ENCODE peak calls at places on chromosome 5, in five cellular contexts. X is HCT116, W is HepG2, I is sigmoid colon, H is breast epithelium. N is an unnamed sample.

GRCh38 chr5:32153723-32154122 is 20.4 kb downstream of the GOLPH3 start:
- DNase-seq in I (no peak), W (no peak), H (no peak), X (no peak), N (no peak)

GRCh38 chr5:94072116-94072515 is 330.7 kb upstream of the POU5F2 start:
- DNase-seq in I (no peak), W (no peak), H (no peak), X (no peak), N (no peak)

GRCh38 chr5:176365663-176366574 is 632 bp downstream of the ARL10 start:
- DNase-seq in W (no peak), X (no peak), I (peak), H (no peak), N (no peak)

GRCh38 chr5:111743993-111744392 is 13.0 kb downstream of the NREP start:
- DNase-seq in H (no peak), I (no peak), W (no peak), X (no peak), N (no peak)

GRCh38 chr5:34545164-34545563 is 111.0 kb upstream of the RAI14 start:
- DNase-seq in I (no peak), X (no peak), W (no peak), H (no peak), N (no peak)

GRCh38 chr5:83387041-83387440 is 84.5 kb upstream of the VCAN start:
- DNase-seq in I (no peak), H (no peak), X (no peak), W (no peak), N (no peak)

GRCh38 chr5:15013654-15014463 is 142.3 kb upstream of the ANKH start:
- DNase-seq in I (no peak), W (peak), H (no peak), X (peak), N (peak)

GRCh38 chr5:56050566-56051292 is 56.0 kb upstream of the IL6ST start:
- DNase-seq in I (no peak), X (no peak), W (no peak), H (no peak), N (no peak)

GRCh38 chr5:23446436-23446835 is 61.0 kb upstream of the PRDM9 start:
- DNase-seq in X (no peak), H (no peak), I (no peak), W (no peak), N (no peak)

GRCh38 chr5:172620506-172620905 is 20.6 kb upstream of the NEURL1B start:
- DNase-seq in W (no peak), H (no peak), I (no peak), X (no peak), N (no peak)

GRCh38 chr5:56259002-56259511 is 25.9 kb upstream of the ANKRD55 start:
- DNase-seq in W (peak), X (no peak), I (no peak), H (no peak), N (no peak)

GRCh38 chr5:178471666-178472065 is 118.5 kb downstream of the COL23A1 start:
- DNase-seq in W (no peak), H (no peak), X (no peak), I (no peak), N (no peak)
- TF ChIP-seq POLR2AphosphoS5 in W (no peak), H (no peak), X (no peak), I (no peak), N (no peak)

GRCh38 chr5:5351288-5352089 is 71.0 kb upstream of the ICE1 start:
- DNase-seq in X (peak), W (peak), I (no peak), H (no peak), N (no peak)
- H3K27ac ChIP-seq in X (no peak), W (peak), I (no peak), H (no peak), N (no peak)

GRCh38 chr5:180095545-180095944 is 24.0 kb upstream of the RNF130 start:
- DNase-seq in I (no peak), H (no peak), X (no peak), W (no peak), N (no peak)
- TF ChIP-seq CTCF in I (no peak), H (no peak), X (no peak), W (no peak), N (no peak)

GRCh38 chr5:387491-388265 is 55.3 kb upstream of the EXOC3 start:
- DNase-seq in I (no peak), X (no peak), H (no peak), W (no peak), N (peak)

GRCh38 chr5:385321-385720 is 57.7 kb upstream of the EXOC3 start:
- DNase-seq in I (no peak), X (no peak), W (no peak), H (no peak), N (no peak)

GRCh38 chr5:389197-389821 is 53.7 kb upstream of the EXOC3 start:
- DNase-seq in X (no peak), W (no peak), H (no peak), I (no peak), N (peak)

GRCh38 chr5:388266-389196 is 54.4 kb upstream of the EXOC3 start:
- DNase-seq in H (no peak), X (no peak), W (no peak), I (peak), N (peak)

DNA sequence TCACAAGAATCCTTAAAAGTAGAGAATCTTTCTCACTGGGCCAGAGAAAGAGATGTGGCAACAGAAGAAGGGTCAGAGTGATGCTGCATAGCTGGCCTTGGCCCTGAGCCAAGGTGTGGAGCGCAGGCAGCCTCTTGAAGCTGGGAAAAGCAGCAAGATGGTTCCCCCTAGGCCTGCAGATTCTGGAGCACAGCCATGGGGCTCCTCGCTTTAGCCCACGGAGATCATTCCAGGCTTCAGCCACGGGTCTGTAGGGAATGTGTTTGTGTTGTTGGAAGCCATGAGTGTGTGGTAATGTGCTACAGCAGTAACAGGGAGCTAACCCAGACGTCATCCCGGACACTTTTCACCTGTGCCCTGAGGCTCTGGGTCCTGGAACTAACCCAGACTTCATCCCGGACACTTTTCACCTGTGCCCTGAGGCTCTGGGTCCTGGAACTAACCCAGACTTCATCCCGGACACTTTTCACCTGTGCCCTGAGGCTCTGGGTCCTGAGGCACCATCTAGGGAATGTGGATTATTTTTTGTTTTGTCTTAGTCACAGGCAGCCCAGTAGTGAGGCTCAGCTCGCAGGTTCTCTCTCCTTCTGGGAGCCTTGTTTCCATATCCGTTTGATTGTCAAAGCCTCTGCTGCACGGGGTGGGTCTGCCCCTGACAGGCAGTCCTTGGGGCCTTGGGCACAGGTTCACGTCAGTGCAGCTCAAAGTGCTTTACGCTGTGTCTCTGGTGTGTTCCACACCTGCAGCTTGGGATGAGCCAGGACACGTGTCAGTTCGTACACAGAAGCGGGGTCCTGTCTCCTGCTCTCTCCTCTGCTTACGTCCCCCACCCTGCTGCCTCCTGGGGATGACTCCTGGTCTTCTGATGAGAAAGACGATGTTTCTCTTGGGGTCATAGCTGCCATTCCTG is 56.3 kb upstream of the EXOC3 start:
- DNase-seq in W (no peak), I (peak), X (no peak), H (no peak), N (peak)
- TF ChIP-seq POLR2AphosphoS5 in W (no peak), I (no peak), X (no peak), H (no peak), N (no peak)

DNA sequence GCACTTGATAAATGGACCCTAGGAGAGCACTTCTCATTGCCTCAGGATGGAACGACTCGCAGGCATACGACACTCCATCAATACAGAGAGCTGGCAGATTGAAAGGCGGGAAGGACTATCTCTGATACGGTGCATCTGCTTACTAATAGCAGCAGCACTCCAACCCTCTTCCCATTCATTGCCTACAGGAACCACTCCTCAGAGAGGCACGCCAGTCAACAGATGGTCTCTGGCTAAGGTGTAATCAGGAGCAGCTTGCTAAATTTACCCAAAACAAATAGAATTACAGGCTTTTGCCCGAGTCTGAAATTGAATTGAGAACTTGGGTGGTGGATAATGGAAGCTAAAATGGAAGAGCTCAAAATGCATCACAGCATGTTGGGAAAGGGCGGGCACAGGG is 168.0 kb downstream of the EFNA5 start:
- DNase-seq in W (no peak), X (no peak), H (no peak), I (no peak), N (no peak)
- H3K27ac ChIP-seq in W (no peak), X (no peak), H (no peak), I (no peak), N (no peak)